ENCODE peak calls at places on chromosomes 3 and 15, in six cellular contexts. S, Q, Y, Z, G and I are unnamed samples.

GRCh38 chr3:165383381-165383780 is 187.2 kb upstream of the SLITRK3 start:
- DNase-seq in Q (no peak), G (no peak), Y (no peak), S (no peak), Z (no peak), I (no peak)

GRCh38 chr15:67092726-67093125 is 27.3 kb downstream of the SMAD3 start:
- DNase-seq in Q (no peak), Z (no peak), G (no peak), Y (no peak), S (no peak), I (no peak)

GRCh38 chr3:8095724-8096123 is 405.9 kb upstream of the LMCD1 start:
- DNase-seq in G (no peak), Q (no peak), S (no peak), Z (no peak), Y (no peak), I (no peak)

GRCh38 chr15:37109952-37110630 is 9.7 kb upstream of the MEIS2 start:
- DNase-seq in S (no peak), Q (peak; percentile 89), G (no peak), Z (no peak), Y (no peak), I (no peak)

GRCh38 chr3:46901061-46901460 is 23.5 kb downstream of the PTH1R start:
- DNase-seq in Z (no peak), G (no peak), Q (no peak), Y (no peak), S (no peak), I (no peak)

GRCh38 chr15:75775296-75776074 is 62.8 kb upstream of the CSPG4 start:
- DNase-seq in Q (no peak), Y (no peak), Z (peak; percentile 82), G (no peak), S (peak; percentile 40), I (no peak)

GRCh38 chr15:94780108-94780507 is 548.7 kb downstream of the MCTP2 start:
- DNase-seq in Q (no peak), Y (no peak), S (no peak), G (no peak), Z (no peak), I (no peak)

GRCh38 chr3:134857776-134858515 is 62.9 kb downstream of the EPHB1 start:
- DNase-seq in Y (no peak), S (no peak), Q (no peak), G (no peak), Z (no peak), I (no peak)

GRCh38 chr15:86735244-86736040 is 655.8 kb downstream of the AGBL1 start:
- DNase-seq in Q (no peak), Y (no peak), Z (no peak), G (no peak), S (no peak), I (no peak)

GRCh38 chr3:194029846-194030245 is 106.1 kb upstream of the HES1 start:
- DNase-seq in Q (no peak), G (no peak), Z (no peak), Y (no peak), S (no peak), I (no peak)

GRCh38 chr3:42688016-42688415 is 2.7 kb downstream of the KLHL40 start:
- DNase-seq in G (peak; percentile 26), Y (no peak), Z (no peak), Q (peak; percentile 58), S (peak; percentile 64), I (peak; percentile 17)

GRCh38 chr15:93762051-93762450 is 469.3 kb upstream of the MCTP2 start:
- DNase-seq in Z (no peak), Q (no peak), G (no peak), Y (no peak), S (no peak), I (no peak)

GRCh38 chr3:73365756-73366397 is 258.9 kb downstream of the PDZRN3 start:
- DNase-seq in Y (no peak), S (peak; percentile 85), Q (peak; percentile 94), G (no peak), Z (no peak), I (no peak)

GRCh38 chr15:49238342-49238741 is 68.3 kb downstream of the GALK2 start:
- DNase-seq in G (no peak), Q (peak; percentile 70), S (no peak), Z (no peak), Y (no peak), I (no peak)

GRCh38 chr3:81723732-81724313 is 37.6 kb downstream of the GBE1 start:
- DNase-seq in Y (no peak), Z (peak; percentile 11), Q (no peak), G (no peak), S (no peak), I (no peak)

GRCh38 chr15:87952736-87953135 is 303.8 kb downstream of the NTRK3 start:
- DNase-seq in Z (no peak), Q (no peak), Y (no peak), G (no peak), S (peak; percentile 57), I (no peak)

GRCh38 chr3:129278970-129279906 is 568 bp downstream of the HMCES start:
- DNase-seq in S (peak; percentile 72), Q (peak; percentile 75), Y (no peak), Z (peak; percentile 52), G (no peak), I (no peak)

GRCh38 chr3:12454808-12455121 is 29.5 kb upstream of the TSEN2 start:
- DNase-seq in G (no peak), Q (no peak), S (no peak), Y (no peak), Z (no peak), I (no peak)

GRCh38 chr3:42032693-42033349 is 58.3 kb upstream of the TRAK1 start:
- DNase-seq in G (no peak), Q (peak; percentile 93), S (peak; percentile 92), Z (no peak), Y (no peak), I (no peak)

DNA sequence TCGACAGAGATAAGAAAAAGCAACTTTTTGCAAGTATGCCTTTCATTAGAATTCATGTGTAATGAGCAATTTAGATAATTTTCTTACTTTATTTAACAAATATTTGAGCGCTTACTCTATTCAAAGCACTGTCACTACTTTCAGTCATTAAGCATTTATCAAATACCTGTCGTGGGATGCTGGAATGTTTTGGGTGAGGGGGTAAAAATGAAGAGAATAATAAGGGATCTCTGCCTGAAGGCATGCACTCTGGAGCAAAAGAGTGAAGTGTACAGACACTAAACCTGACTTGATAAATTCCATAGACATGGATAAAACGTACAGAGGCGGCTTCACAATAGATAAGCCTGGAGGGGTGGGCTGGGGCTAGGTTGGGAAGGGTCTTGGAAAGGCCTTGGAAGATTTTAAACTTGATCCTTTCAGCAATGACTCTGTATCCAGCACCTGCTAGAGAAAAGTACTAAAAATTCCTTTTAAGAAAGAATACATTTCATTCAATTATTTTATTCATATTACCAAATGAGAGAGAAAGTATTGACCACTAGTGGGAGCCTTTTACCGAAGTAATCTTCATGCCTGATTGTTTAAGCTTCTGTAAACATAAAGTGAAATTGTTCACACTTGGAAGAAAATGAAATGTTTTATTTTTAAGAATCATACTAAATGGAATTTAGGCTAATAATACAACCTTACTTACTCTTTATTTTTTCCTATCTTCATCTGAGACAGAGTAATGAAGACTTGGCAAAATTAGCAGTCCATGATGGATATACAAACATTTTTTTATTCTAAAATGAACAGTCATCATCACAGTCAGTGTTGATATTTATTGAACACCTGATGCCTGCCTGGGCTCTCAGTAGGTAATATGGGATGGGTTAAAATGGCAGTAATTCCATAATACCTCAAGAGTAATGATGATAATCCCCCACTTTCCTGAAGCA is 113.2 kb downstream of the PPP2R3A start:
- DNase-seq in Y (no peak), G (no peak), S (no peak), Z (peak; percentile 8), Q (no peak), I (no peak)
- TF ChIP-seq CTCF in Y (peak; percentile 43), G (peak; percentile 75), S (peak; percentile 47), Z (peak; percentile 32), Q (no peak), I (peak; percentile 66)

DNA sequence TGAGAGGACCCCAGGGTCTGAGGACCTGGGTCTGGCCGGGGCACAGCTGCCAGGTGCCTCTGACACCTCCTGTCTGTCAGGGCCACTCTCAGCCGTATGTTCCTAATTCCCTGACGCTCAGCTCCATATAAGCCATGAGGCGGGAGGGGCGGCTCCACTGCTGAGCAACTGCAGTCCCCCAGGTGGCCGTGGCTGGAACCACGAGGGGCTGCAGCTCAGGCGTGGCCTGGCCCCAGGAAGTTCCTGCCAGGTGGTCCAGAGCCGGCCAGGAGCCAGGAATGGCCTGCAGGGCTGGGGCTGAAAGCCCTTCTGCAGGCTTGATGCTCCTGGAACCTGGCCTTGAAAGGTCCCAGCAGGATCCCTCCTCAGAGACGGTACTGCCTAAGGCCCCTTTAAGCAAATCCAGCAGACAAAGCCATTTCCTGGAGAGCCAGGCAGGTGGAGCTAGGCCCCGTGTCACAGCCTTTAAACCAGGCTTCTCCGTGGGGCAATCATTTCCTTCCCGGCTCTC is 118.0 kb downstream of the CHSY1 start:
- DNase-seq in Q (no peak), Z (no peak), Y (no peak), G (no peak), S (no peak), I (no peak)
- TF ChIP-seq CTCF in Q (no peak), Z (peak; percentile 13), Y (no peak), G (no peak), S (no peak), I (no peak)

DNA sequence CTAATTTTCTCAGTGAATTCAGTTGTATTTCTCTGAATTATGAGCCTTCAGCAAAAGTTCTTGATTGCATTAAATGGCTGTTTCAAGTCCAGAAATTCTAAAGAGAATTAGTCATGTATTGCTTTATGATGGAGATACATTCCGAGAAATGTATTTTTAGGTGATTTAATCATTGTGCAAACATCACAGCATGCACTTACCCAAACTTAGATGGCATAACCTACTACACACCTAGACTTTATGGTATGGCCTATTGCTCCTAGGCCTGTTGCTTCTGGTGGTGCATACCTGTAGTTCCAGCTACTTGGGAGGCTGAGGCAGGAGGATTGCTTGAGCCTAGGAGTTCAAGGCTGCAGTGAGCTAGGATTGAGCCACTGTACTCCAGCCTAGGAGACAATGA is 44.2 kb upstream of the GCNT3 start:
- DNase-seq in G (no peak), Z (no peak), S (no peak), Q (no peak), Y (no peak), I (no peak)
- TF ChIP-seq CTCF in G (no peak), Z (no peak), S (no peak), Q (no peak), Y (no peak), I (no peak)

GRCh38 chr3:123120546-123120945 is 53.7 kb downstream of the PDIA5 start:
- DNase-seq in Z (no peak), G (no peak), S (peak; percentile 40), Y (no peak), Q (no peak), I (no peak)

GRCh38 chr3:123119802-123120201 is 53.0 kb downstream of the PDIA5 start:
- DNase-seq in G (no peak), Z (no peak), Q (no peak), Y (no peak), S (peak; percentile 39), I (no peak)

GRCh38 chr3:123116116-123116515 is 49.3 kb downstream of the PDIA5 start:
- DNase-seq in S (no peak), G (no peak), Q (peak; percentile 56), Y (no peak), Z (no peak), I (no peak)

GRCh38 chr3:123122525-123123315 is 55.9 kb downstream of the PDIA5 start:
- DNase-seq in G (no peak), Y (no peak), Q (no peak), Z (no peak), S (peak; percentile 52), I (no peak)

DNA sequence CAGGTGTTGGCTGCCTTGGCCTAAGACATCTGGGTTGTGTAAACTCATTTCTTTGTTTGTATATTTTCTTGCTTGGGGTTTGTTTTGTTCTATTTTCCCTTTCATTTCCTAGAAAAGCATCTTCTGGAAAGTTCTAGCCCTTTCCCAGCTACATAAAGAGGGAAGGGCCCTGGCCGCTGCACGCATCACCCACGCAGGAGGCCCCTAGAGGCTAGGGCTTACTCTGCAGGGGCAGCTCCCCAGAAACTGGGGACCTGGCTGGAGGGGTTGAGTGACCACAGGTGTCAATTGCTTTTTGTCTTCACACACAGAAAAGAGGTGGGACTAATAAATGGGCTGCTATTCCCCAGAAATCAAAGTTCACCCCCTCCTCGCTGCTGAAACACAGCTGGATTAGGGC is 52.6 kb downstream of the PDIA5 start:
- DNase-seq in Q (no peak), S (peak; percentile 9), G (no peak), Z (no peak), Y (no peak), I (no peak)
- TF ChIP-seq CTCF in Q (no peak), S (no peak), G (no peak), Z (no peak), Y (no peak), I (no peak)